ENCODE peak calls at places on chromosomes 6 and 20, in nine cellular contexts. One of them, this sample, is unnamed.

GRCh38 chr20:49969946-49970345 is 12.8 kb upstream of the SNAI1 start:
- DNase-seq in stimulated activated naive CD4-positive, alpha-beta T cell: no peak
- DNase-seq in lower leg skin: no peak
- DNase-seq in mucosa of gallbladder: no peak
- DNase-seq in activated T-helper 1 cell treated with Interleukin-2 at 50 U/mL for 16 hours: no peak
- DNase-seq in WERI-Rb-1: peak
- DNase-seq in activated T-cell treated with anti-CD3 and anti-CD28 coated beads, Interleukin-2, amount 50 U/mL, for 4 hours: no peak
- DNase-seq in activated T-helper 2 cell treated with anti-CD3 and anti-CD28 coated beads, Interferon-gamma antibody, Interleukin-2, Interleukin-4, amounts not matched to agents 10 μg/mL and 5 μg/mL and 100 μg/mL, durations not matched to agents 14 hours and 24 hours and 36 hours: no peak
- DNase-seq in uterus: no peak
- DNase-seq in this sample: no peak

GRCh38 chr20:59185809-59186208 is 22.2 kb downstream of the ZNF831 start:
- DNase-seq in stimulated activated naive CD4-positive, alpha-beta T cell: no peak
- DNase-seq in lower leg skin: no peak
- DNase-seq in mucosa of gallbladder: no peak
- DNase-seq in activated T-helper 1 cell treated with Interleukin-2 at 50 U/mL for 16 hours: no peak
- DNase-seq in WERI-Rb-1: no peak
- DNase-seq in activated T-cell treated with anti-CD3 and anti-CD28 coated beads, Interleukin-2, amount 50 U/mL, for 4 hours: no peak
- DNase-seq in activated T-helper 2 cell treated with anti-CD3 and anti-CD28 coated beads, Interferon-gamma antibody, Interleukin-2, Interleukin-4, amounts not matched to agents 10 μg/mL and 5 μg/mL and 100 μg/mL, durations not matched to agents 14 hours and 24 hours and 36 hours: no peak
- DNase-seq in uterus: no peak
- DNase-seq in this sample: no peak

GRCh38 chr6:111658445-111659154 is 52.9 kb upstream of the TRAF3IP2 start:
- DNase-seq in stimulated activated naive CD4-positive, alpha-beta T cell: no peak
- DNase-seq in lower leg skin: no peak
- DNase-seq in mucosa of gallbladder: no peak
- DNase-seq in activated T-helper 1 cell treated with Interleukin-2 at 50 U/mL for 16 hours: no peak
- DNase-seq in WERI-Rb-1: no peak
- DNase-seq in activated T-cell treated with anti-CD3 and anti-CD28 coated beads, Interleukin-2, amount 50 U/mL, for 4 hours: no peak
- DNase-seq in activated T-helper 2 cell treated with anti-CD3 and anti-CD28 coated beads, Interferon-gamma antibody, Interleukin-2, Interleukin-4, amounts not matched to agents 10 μg/mL and 5 μg/mL and 100 μg/mL, durations not matched to agents 14 hours and 24 hours and 36 hours: no peak
- DNase-seq in uterus: peak
- DNase-seq in this sample: no peak

GRCh38 chr20:49706548-49707517 is 6.8 kb downstream of the B4GALT5 start:
- DNase-seq in stimulated activated naive CD4-positive, alpha-beta T cell: no peak
- DNase-seq in lower leg skin: no peak
- DNase-seq in mucosa of gallbladder: no peak
- DNase-seq in activated T-helper 1 cell treated with Interleukin-2 at 50 U/mL for 16 hours: no peak
- DNase-seq in WERI-Rb-1: no peak
- DNase-seq in activated T-cell treated with anti-CD3 and anti-CD28 coated beads, Interleukin-2, amount 50 U/mL, for 4 hours: no peak
- DNase-seq in activated T-helper 2 cell treated with anti-CD3 and anti-CD28 coated beads, Interferon-gamma antibody, Interleukin-2, Interleukin-4, amounts not matched to agents 10 μg/mL and 5 μg/mL and 100 μg/mL, durations not matched to agents 14 hours and 24 hours and 36 hours: no peak
- DNase-seq in uterus: no peak
- DNase-seq in this sample: no peak

GRCh38 chr20:23625236-23625964 is 12.4 kb downstream of the CST3 start:
- DNase-seq in stimulated activated naive CD4-positive, alpha-beta T cell: no peak
- DNase-seq in lower leg skin: no peak
- DNase-seq in mucosa of gallbladder: no peak
- DNase-seq in activated T-helper 1 cell treated with Interleukin-2 at 50 U/mL for 16 hours: no peak
- DNase-seq in WERI-Rb-1: no peak
- DNase-seq in activated T-cell treated with anti-CD3 and anti-CD28 coated beads, Interleukin-2, amount 50 U/mL, for 4 hours: no peak
- DNase-seq in activated T-helper 2 cell treated with anti-CD3 and anti-CD28 coated beads, Interferon-gamma antibody, Interleukin-2, Interleukin-4, amounts not matched to agents 10 μg/mL and 5 μg/mL and 100 μg/mL, durations not matched to agents 14 hours and 24 hours and 36 hours: no peak
- DNase-seq in uterus: no peak
- DNase-seq in this sample: no peak

GRCh38 chr20:44407402-44408184 is 52.1 kb downstream of the HNF4A start:
- DNase-seq in stimulated activated naive CD4-positive, alpha-beta T cell: no peak
- DNase-seq in lower leg skin: no peak
- DNase-seq in mucosa of gallbladder: peak
- DNase-seq in activated T-helper 1 cell treated with Interleukin-2 at 50 U/mL for 16 hours: no peak
- DNase-seq in WERI-Rb-1: no peak
- DNase-seq in activated T-cell treated with anti-CD3 and anti-CD28 coated beads, Interleukin-2, amount 50 U/mL, for 4 hours: no peak
- DNase-seq in activated T-helper 2 cell treated with anti-CD3 and anti-CD28 coated beads, Interferon-gamma antibody, Interleukin-2, Interleukin-4, amounts not matched to agents 10 μg/mL and 5 μg/mL and 100 μg/mL, durations not matched to agents 14 hours and 24 hours and 36 hours: no peak
- DNase-seq in uterus: no peak
- DNase-seq in this sample: no peak

GRCh38 chr20:61113731-61114130 is 138.3 kb upstream of the CDH4 start:
- DNase-seq in stimulated activated naive CD4-positive, alpha-beta T cell: no peak
- DNase-seq in lower leg skin: no peak
- DNase-seq in mucosa of gallbladder: no peak
- DNase-seq in activated T-helper 1 cell treated with Interleukin-2 at 50 U/mL for 16 hours: no peak
- DNase-seq in WERI-Rb-1: no peak
- DNase-seq in activated T-cell treated with anti-CD3 and anti-CD28 coated beads, Interleukin-2, amount 50 U/mL, for 4 hours: no peak
- DNase-seq in activated T-helper 2 cell treated with anti-CD3 and anti-CD28 coated beads, Interferon-gamma antibody, Interleukin-2, Interleukin-4, amounts not matched to agents 10 μg/mL and 5 μg/mL and 100 μg/mL, durations not matched to agents 14 hours and 24 hours and 36 hours: no peak
- DNase-seq in uterus: no peak
- DNase-seq in this sample: no peak

GRCh38 chr6:35050291-35050987 is 90.7 kb downstream of the TCP11 start:
- DNase-seq in stimulated activated naive CD4-positive, alpha-beta T cell: no peak
- DNase-seq in lower leg skin: peak
- DNase-seq in mucosa of gallbladder: no peak
- DNase-seq in activated T-helper 1 cell treated with Interleukin-2 at 50 U/mL for 16 hours: no peak
- DNase-seq in WERI-Rb-1: peak
- DNase-seq in activated T-cell treated with anti-CD3 and anti-CD28 coated beads, Interleukin-2, amount 50 U/mL, for 4 hours: no peak
- DNase-seq in activated T-helper 2 cell treated with anti-CD3 and anti-CD28 coated beads, Interferon-gamma antibody, Interleukin-2, Interleukin-4, amounts not matched to agents 10 μg/mL and 5 μg/mL and 100 μg/mL, durations not matched to agents 14 hours and 24 hours and 36 hours: no peak
- DNase-seq in uterus: no peak
- DNase-seq in this sample: no peak

GRCh38 chr6:145147559-145147958 is 587.8 kb downstream of the EPM2A start:
- DNase-seq in stimulated activated naive CD4-positive, alpha-beta T cell: no peak
- DNase-seq in lower leg skin: no peak
- DNase-seq in mucosa of gallbladder: no peak
- DNase-seq in activated T-helper 1 cell treated with Interleukin-2 at 50 U/mL for 16 hours: no peak
- DNase-seq in WERI-Rb-1: no peak
- DNase-seq in activated T-cell treated with anti-CD3 and anti-CD28 coated beads, Interleukin-2, amount 50 U/mL, for 4 hours: no peak
- DNase-seq in activated T-helper 2 cell treated with anti-CD3 and anti-CD28 coated beads, Interferon-gamma antibody, Interleukin-2, Interleukin-4, amounts not matched to agents 10 μg/mL and 5 μg/mL and 100 μg/mL, durations not matched to agents 14 hours and 24 hours and 36 hours: no peak
- DNase-seq in uterus: no peak
- DNase-seq in this sample: no peak

GRCh38 chr6:160789263-160790027 is 87.4 kb downstream of the PLG start:
- DNase-seq in stimulated activated naive CD4-positive, alpha-beta T cell: no peak
- DNase-seq in lower leg skin: no peak
- DNase-seq in mucosa of gallbladder: no peak
- DNase-seq in activated T-helper 1 cell treated with Interleukin-2 at 50 U/mL for 16 hours: no peak
- DNase-seq in WERI-Rb-1: no peak
- DNase-seq in activated T-cell treated with anti-CD3 and anti-CD28 coated beads, Interleukin-2, amount 50 U/mL, for 4 hours: no peak
- DNase-seq in activated T-helper 2 cell treated with anti-CD3 and anti-CD28 coated beads, Interferon-gamma antibody, Interleukin-2, Interleukin-4, amounts not matched to agents 10 μg/mL and 5 μg/mL and 100 μg/mL, durations not matched to agents 14 hours and 24 hours and 36 hours: no peak
- DNase-seq in uterus: no peak
- DNase-seq in this sample: no peak

GRCh38 chr20:63258826-63259225 is 4.6 kb upstream of the NKAIN4 start:
- DNase-seq in stimulated activated naive CD4-positive, alpha-beta T cell: no peak
- DNase-seq in lower leg skin: no peak
- DNase-seq in mucosa of gallbladder: no peak
- DNase-seq in activated T-helper 1 cell treated with Interleukin-2 at 50 U/mL for 16 hours: no peak
- DNase-seq in WERI-Rb-1: no peak
- DNase-seq in activated T-cell treated with anti-CD3 and anti-CD28 coated beads, Interleukin-2, amount 50 U/mL, for 4 hours: no peak
- DNase-seq in activated T-helper 2 cell treated with anti-CD3 and anti-CD28 coated beads, Interferon-gamma antibody, Interleukin-2, Interleukin-4, amounts not matched to agents 10 μg/mL and 5 μg/mL and 100 μg/mL, durations not matched to agents 14 hours and 24 hours and 36 hours: no peak
- DNase-seq in uterus: no peak
- DNase-seq in this sample: no peak

GRCh38 chr6:38755207-38755606 is 40.1 kb downstream of the DNAH8 start:
- DNase-seq in stimulated activated naive CD4-positive, alpha-beta T cell: no peak
- DNase-seq in lower leg skin: no peak
- DNase-seq in mucosa of gallbladder: no peak
- DNase-seq in activated T-helper 1 cell treated with Interleukin-2 at 50 U/mL for 16 hours: no peak
- DNase-seq in WERI-Rb-1: no peak
- DNase-seq in activated T-cell treated with anti-CD3 and anti-CD28 coated beads, Interleukin-2, amount 50 U/mL, for 4 hours: no peak
- DNase-seq in activated T-helper 2 cell treated with anti-CD3 and anti-CD28 coated beads, Interferon-gamma antibody, Interleukin-2, Interleukin-4, amounts not matched to agents 10 μg/mL and 5 μg/mL and 100 μg/mL, durations not matched to agents 14 hours and 24 hours and 36 hours: no peak
- DNase-seq in uterus: no peak
- DNase-seq in this sample: no peak

GRCh38 chr6:31070711-31071197 is 41.6 kb downstream of the C6orf15 start:
- DNase-seq in stimulated activated naive CD4-positive, alpha-beta T cell: no peak
- DNase-seq in lower leg skin: no peak
- DNase-seq in mucosa of gallbladder: peak
- DNase-seq in activated T-helper 1 cell treated with Interleukin-2 at 50 U/mL for 16 hours: no peak
- DNase-seq in WERI-Rb-1: peak
- DNase-seq in activated T-cell treated with anti-CD3 and anti-CD28 coated beads, Interleukin-2, amount 50 U/mL, for 4 hours: no peak
- DNase-seq in activated T-helper 2 cell treated with anti-CD3 and anti-CD28 coated beads, Interferon-gamma antibody, Interleukin-2, Interleukin-4, amounts not matched to agents 10 μg/mL and 5 μg/mL and 100 μg/mL, durations not matched to agents 14 hours and 24 hours and 36 hours: no peak
- DNase-seq in uterus: peak
- DNase-seq in this sample: no peak

GRCh38 chr6:87393026-87393622 is 14.6 kb upstream of the CFAP206 start:
- DNase-seq in stimulated activated naive CD4-positive, alpha-beta T cell: peak
- DNase-seq in lower leg skin: no peak
- DNase-seq in mucosa of gallbladder: peak
- DNase-seq in activated T-helper 1 cell treated with Interleukin-2 at 50 U/mL for 16 hours: no peak
- DNase-seq in WERI-Rb-1: peak
- DNase-seq in activated T-cell treated with anti-CD3 and anti-CD28 coated beads, Interleukin-2, amount 50 U/mL, for 4 hours: peak
- DNase-seq in activated T-helper 2 cell treated with anti-CD3 and anti-CD28 coated beads, Interferon-gamma antibody, Interleukin-2, Interleukin-4, amounts not matched to agents 10 μg/mL and 5 μg/mL and 100 μg/mL, durations not matched to agents 14 hours and 24 hours and 36 hours: no peak
- DNase-seq in uterus: no peak
- DNase-seq in this sample: no peak

GRCh38 chr6:143286280-143286795 is 164.2 kb downstream of the ADAT2 start:
- DNase-seq in stimulated activated naive CD4-positive, alpha-beta T cell: no peak
- DNase-seq in lower leg skin: no peak
- DNase-seq in mucosa of gallbladder: no peak
- DNase-seq in activated T-helper 1 cell treated with Interleukin-2 at 50 U/mL for 16 hours: no peak
- DNase-seq in WERI-Rb-1: no peak
- DNase-seq in activated T-cell treated with anti-CD3 and anti-CD28 coated beads, Interleukin-2, amount 50 U/mL, for 4 hours: no peak
- DNase-seq in activated T-helper 2 cell treated with anti-CD3 and anti-CD28 coated beads, Interferon-gamma antibody, Interleukin-2, Interleukin-4, amounts not matched to agents 10 μg/mL and 5 μg/mL and 100 μg/mL, durations not matched to agents 14 hours and 24 hours and 36 hours: no peak
- DNase-seq in uterus: no peak
- DNase-seq in this sample: no peak

GRCh38 chr20:366042-366718 is 14.4 kb upstream of the TRIB3 start:
- DNase-seq in stimulated activated naive CD4-positive, alpha-beta T cell: peak
- DNase-seq in lower leg skin: no peak
- DNase-seq in mucosa of gallbladder: peak
- DNase-seq in activated T-helper 1 cell treated with Interleukin-2 at 50 U/mL for 16 hours: no peak
- DNase-seq in WERI-Rb-1: no peak
- DNase-seq in activated T-cell treated with anti-CD3 and anti-CD28 coated beads, Interleukin-2, amount 50 U/mL, for 4 hours: no peak
- DNase-seq in activated T-helper 2 cell treated with anti-CD3 and anti-CD28 coated beads, Interferon-gamma antibody, Interleukin-2, Interleukin-4, amounts not matched to agents 10 μg/mL and 5 μg/mL and 100 μg/mL, durations not matched to agents 14 hours and 24 hours and 36 hours: no peak
- DNase-seq in uterus: no peak
- DNase-seq in this sample: no peak